ENCODE peak calls at places on chromosome 21, in five cellular contexts. D is endodermal cell, W is IMR-90, F is HCT116, E is uterus. V is an unnamed sample.

GRCh38 chr21:39610705-39611104 is 2.0 kb upstream of the B3GALT5 start:
- DNase-seq in E (no peak), F (no peak), D (peak), W (no peak), V (no peak)

GRCh38 chr21:31752352-31752751 is 20.4 kb upstream of the SCAF4 start:
- DNase-seq in F (no peak), W (peak), D (no peak), E (no peak), V (no peak)

GRCh38 chr21:25640671-25641292 is 1.7 kb downstream of the JAM2 start:
- DNase-seq in F (no peak), D (no peak), E (no peak), W (no peak), V (no peak)

GRCh38 chr21:31284797-31285397 is 59.2 kb downstream of the TIAM1 start:
- DNase-seq in E (no peak), W (peak), D (no peak), F (peak), V (no peak)

GRCh38 chr21:36041910-36042309 is 18.4 kb downstream of the SETD4 start:
- DNase-seq in F (no peak), E (no peak), D (no peak), W (no peak), V (no peak)

GRCh38 chr21:25560151-25560783 is 47.0 kb downstream of the MRPL39 start:
- DNase-seq in W (no peak), E (no peak), D (no peak), F (no peak), V (no peak)

GRCh38 chr21:38897532-38898421 is 92.0 kb downstream of the ETS2 start:
- DNase-seq in E (peak), D (no peak), W (no peak), F (no peak), V (no peak)

GRCh38 chr21:39141502-39141901 is 41.7 kb downstream of the PSMG1 start:
- DNase-seq in F (no peak), W (peak), E (no peak), D (no peak), V (no peak)

GRCh38 chr21:38859852-38860251 is 54.1 kb downstream of the ETS2 start:
- DNase-seq in D (no peak), E (no peak), F (no peak), W (peak), V (no peak)

GRCh38 chr21:33760641-33761103 is 118.4 kb downstream of the ITSN1 start:
- DNase-seq in W (peak), E (no peak), D (no peak), F (no peak), V (no peak)

GRCh38 chr21:18603246-18603645 is 199.7 kb upstream of the TMPRSS15 start:
- DNase-seq in W (no peak), E (no peak), D (no peak), F (no peak), V (no peak)

GRCh38 chr21:14533555-14534400 is 12.3 kb downstream of the SAMSN1 start:
- DNase-seq in E (no peak), F (peak), W (no peak), D (no peak), V (no peak)

GRCh38 chr21:38468989-38469388 is 29.3 kb downstream of the ERG start:
- DNase-seq in D (no peak), F (no peak), W (no peak), E (no peak), V (no peak)

GRCh38 chr21:39523930-39524329 is 72.2 kb downstream of the SH3BGR start:
- DNase-seq in W (no peak), E (no peak), D (no peak), F (no peak), V (no peak)

GRCh38 chr21:42758721-42759593 is 105.5 kb downstream of the PDE9A start:
- DNase-seq in D (no peak), E (no peak), F (no peak), W (no peak), V (no peak)

GRCh38 chr21:43196789-43197188 is 28.0 kb downstream of the CRYAA start:
- DNase-seq in D (peak), F (no peak), W (no peak), E (no peak), V (no peak)

GRCh38 chr21:28224191-28224755 is 768.4 kb downstream of the LTN1 start:
- DNase-seq in F (no peak), W (no peak), D (no peak), E (no peak), V (no peak)

GRCh38 chr21:18677632-18678031 is 274.0 kb upstream of the TMPRSS15 start:
- DNase-seq in E (no peak), D (no peak), F (no peak), W (no peak), V (no peak)

GRCh38 chr21:33543505-33544129 is 779 bp downstream of the SON start:
- DNase-seq in F (no peak), E (no peak), D (no peak), W (no peak), V (no peak)

GRCh38 chr21:17947546-17947945 is 128.4 kb upstream of the C21orf91 start:
- DNase-seq in W (no peak), E (no peak), F (no peak), D (no peak), V (no peak)

GRCh38 chr21:38306407-38306806 is 49.6 kb downstream of the KCNJ15 start:
- DNase-seq in W (peak), D (no peak), E (no peak), F (no peak), V (no peak)

GRCh38 chr21:38499296-38499695 is 1.0 kb upstream of the ERG start:
- DNase-seq in E (no peak), D (no peak), F (no peak), W (no peak), V (no peak)

GRCh38 chr21:33642896-33643657 is 776 bp downstream of the ITSN1 start:
- DNase-seq in E (peak), D (peak), W (peak), F (no peak), V (peak)

GRCh38 chr21:37208056-37208705 is 59.0 kb downstream of the VPS26C start:
- DNase-seq in W (no peak), E (no peak), D (no peak), F (no peak), V (peak)

GRCh38 chr21:36708512-36709029 is 9.7 kb downstream of the SIM2 start:
- DNase-seq in E (no peak), F (no peak), W (no peak), D (no peak), V (no peak)

GRCh38 chr21:38984982-38985422 is 179.3 kb downstream of the ETS2 start:
- DNase-seq in W (peak), E (no peak), D (no peak), F (no peak), V (no peak)

GRCh38 chr21:34845521-34846213 is 176.9 kb downstream of the CLIC6 start:
- DNase-seq in W (peak), D (peak), E (no peak), F (peak), V (no peak)

GRCh38 chr21:34844033-34844923 is 175.5 kb downstream of the CLIC6 start:
- DNase-seq in F (no peak), D (peak), W (peak), E (peak), V (peak)

GRCh38 chr21:34844924-34845238 is 176.1 kb downstream of the CLIC6 start:
- DNase-seq in E (no peak), D (peak), W (no peak), F (no peak), V (no peak)

GRCh38 chr21:34841154-34841553 is 172.4 kb downstream of the CLIC6 start:
- DNase-seq in W (no peak), D (no peak), E (no peak), F (no peak), V (no peak)

GRCh38 chr21:34843562-34843961 is 174.8 kb downstream of the CLIC6 start:
- DNase-seq in D (peak), E (no peak), W (peak), F (no peak), V (no peak)
- H3K27ac ChIP-seq in D (no peak), E (no peak), W (no peak), F (no peak), V (no peak)

DNA sequence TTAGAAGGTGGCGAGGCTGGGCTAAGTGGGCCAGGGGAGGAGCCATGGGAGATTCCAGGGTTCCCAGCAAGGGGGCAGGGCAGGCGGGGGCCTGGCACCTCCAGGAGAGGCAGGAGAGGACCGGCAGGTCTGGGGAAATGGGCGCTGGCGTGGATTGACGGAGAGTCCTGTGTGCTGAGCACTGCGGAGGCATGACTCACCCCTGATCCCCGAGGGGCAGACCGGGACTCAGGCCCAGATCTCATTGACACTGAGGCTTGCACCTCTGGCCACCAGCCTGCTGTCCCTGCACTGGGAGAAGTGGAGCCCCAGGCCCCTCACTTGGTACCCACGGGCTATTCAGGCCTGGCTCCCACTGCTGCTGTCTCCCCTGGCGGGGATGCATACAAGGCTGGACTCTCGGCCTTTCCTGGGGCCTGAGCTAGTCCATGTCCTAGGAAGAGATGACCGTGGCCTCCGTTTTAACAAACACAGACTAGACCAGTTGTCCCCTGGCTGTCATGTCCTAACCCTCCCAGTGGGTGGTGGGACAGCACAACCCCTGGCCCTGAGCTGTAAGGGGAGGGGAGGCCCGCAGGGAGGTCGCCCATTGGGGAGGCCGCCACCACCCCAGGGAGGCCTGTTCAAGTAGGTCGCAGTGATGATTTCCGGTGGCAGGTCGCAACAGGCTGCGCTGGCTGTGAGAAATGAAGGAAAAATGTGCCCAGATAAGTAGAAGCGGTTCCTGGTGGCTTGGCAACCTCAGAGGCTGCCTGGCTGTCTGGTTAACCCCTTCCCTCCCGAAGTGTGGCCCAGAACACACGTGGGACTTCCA is 39.7 kb downstream of the RIPK4 start:
- DNase-seq in W (peak), E (no peak), D (no peak), F (peak), V (no peak)
- H3K27ac ChIP-seq in W (no peak), E (no peak), D (no peak), F (peak), V (no peak)

GRCh38 chr21:26732442-26733221 is 112.6 kb downstream of the ADAMTS1 start:
- DNase-seq in E (peak), F (no peak), W (peak), D (peak), V (no peak)
- H3K27ac ChIP-seq in E (no peak), F (no peak), W (no peak), D (peak), V (no peak)

DNA sequence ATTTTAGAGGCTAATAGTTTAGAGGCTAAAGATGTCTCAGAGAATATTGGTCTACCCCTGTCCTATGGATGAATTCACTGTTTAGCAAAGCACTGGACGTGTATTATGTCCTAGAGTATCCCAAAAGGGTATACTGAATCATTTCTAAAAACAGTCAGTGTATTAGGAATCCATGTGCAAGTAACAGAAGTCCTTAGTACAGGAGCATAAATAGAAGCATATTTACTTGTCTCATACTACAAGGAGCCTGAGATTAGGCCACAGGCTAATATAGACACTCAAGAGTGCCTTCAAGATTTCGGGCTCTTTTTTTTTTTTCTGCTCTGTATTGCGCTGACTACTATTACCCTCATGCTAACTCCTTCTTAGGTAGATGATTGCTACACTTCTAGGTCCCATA is 518.9 kb downstream of the USP25 start:
- DNase-seq in F (no peak), D (no peak), W (no peak), E (no peak), V (no peak)
- H3K27ac ChIP-seq in F (no peak), D (no peak), W (no peak), E (no peak), V (no peak)

GRCh38 chr21:34846214-34846575 is 177.4 kb downstream of the CLIC6 start:
- DNase-seq in D (peak), F (no peak), E (no peak), W (no peak), V (no peak)

GRCh38 chr21:34846601-34847112 is 177.9 kb downstream of the CLIC6 start:
- DNase-seq in E (no peak), D (peak), F (peak), W (peak), V (no peak)

GRCh38 chr21:34852438-34852837 is 183.6 kb downstream of the CLIC6 start:
- DNase-seq in D (no peak), W (no peak), F (no peak), E (no peak), V (no peak)

DNA sequence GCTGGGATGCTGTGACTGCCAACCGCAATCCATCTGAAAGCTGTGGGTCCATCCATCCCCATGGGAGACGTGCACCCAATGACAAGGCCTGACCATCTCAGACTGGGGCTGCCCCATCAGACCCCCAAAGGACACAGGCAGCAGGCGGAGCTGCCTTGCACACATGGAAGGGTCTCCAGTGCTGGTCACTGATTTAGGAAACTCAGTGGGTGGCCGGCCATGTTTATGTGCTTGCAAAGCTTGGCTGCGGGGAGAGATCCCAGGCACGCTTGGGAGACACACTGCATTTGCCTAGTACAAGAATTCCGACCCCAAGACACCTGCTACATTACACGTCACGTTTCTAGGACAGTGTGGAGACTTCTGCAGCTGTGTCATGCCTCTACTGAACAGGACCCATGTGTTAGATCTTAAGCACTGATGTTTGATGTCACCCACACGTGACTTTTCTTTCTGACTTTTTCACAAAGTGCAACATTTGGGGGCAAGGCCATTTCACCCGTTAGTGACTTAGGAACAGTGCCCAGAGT is 181.4 kb downstream of the CLIC6 start:
- DNase-seq in W (no peak), D (peak), F (no peak), E (no peak), V (no peak)
- H3K27ac ChIP-seq in W (no peak), D (no peak), F (no peak), E (no peak), V (no peak)

DNA sequence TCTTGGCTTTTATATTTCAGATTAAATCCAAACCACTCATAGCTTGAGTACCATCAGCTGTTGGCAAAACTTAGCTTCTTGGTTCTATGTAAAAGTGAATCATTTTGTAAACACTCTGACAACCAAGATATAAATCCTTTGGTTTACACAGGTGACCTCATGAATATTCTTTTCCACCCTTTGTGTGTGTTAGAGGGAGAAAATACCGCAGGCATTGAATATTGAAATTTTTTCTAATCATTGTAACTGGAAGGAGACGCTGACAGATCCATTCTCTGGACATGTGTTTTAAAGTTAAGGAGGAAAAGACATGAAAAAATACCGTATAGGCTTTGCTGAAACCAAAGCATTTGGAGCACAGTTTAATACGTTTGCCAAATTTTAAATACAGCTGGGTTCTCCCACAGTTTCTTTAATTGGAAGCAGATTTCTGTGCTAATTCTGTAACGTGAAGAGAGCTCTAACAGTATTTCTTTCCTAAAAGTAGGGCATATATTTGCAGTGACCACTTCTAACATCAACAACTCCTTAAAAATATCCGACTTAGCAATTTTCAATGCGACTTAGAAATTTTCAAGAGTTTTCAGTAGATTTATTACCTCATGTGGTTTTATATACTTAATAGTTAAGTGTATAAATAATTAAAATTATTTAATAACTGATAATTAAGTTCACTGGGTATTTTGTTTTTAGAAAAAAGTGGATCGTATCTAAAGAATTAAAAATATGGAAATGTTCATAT is 388.2 kb downstream of the USP25 start:
- DNase-seq in F (no peak), E (no peak), W (peak), D (no peak), V (no peak)
- H3K27ac ChIP-seq in F (no peak), E (peak), W (no peak), D (no peak), V (peak)

GRCh38 chr21:45361033-45361997 is 43.6 kb upstream of the COL18A1 start:
- DNase-seq in F (no peak), E (no peak), W (no peak), D (peak), V (no peak)
- H3K27ac ChIP-seq in F (no peak), E (no peak), W (no peak), D (no peak), V (no peak)

V was measured in caudate nucleus.